ENCODE peak calls at places on chromosomes 16 and 17, in four cellular contexts. Z, X, H and K are unnamed samples.

GRCh38 chr17:1227917-1228751 is 42.1 kb upstream of the BHLHA9 start:
- DNase-seq in H (no peak), Z (peak), X (no peak), K (peak)

GRCh38 chr17:56595831-56596740 is 2.6 kb downstream of the NOG start:
- DNase-seq in H (no peak), Z (no peak), X (peak), K (no peak)

GRCh38 chr17:59607817-59608403 is 11.8 kb upstream of the CLTC start:
- DNase-seq in X (no peak), H (peak), Z (no peak), K (no peak)

GRCh38 chr17:17782425-17783120 is 54.2 kb downstream of the SREBF1 start:
- DNase-seq in Z (no peak), H (peak), X (peak), K (no peak)

GRCh38 chr16:31135535-31136286 is at the start of gene PRSS8:
- DNase-seq in H (no peak), Z (no peak), X (peak), K (no peak)

GRCh38 chr16:89115216-89115949 is 21.7 kb downstream of the ACSF3 start:
- DNase-seq in H (no peak), X (no peak), Z (peak), K (peak)

GRCh38 chr16:89828199-89828869 is at the start of gene SPIRE2:
- DNase-seq in X (peak), Z (peak), H (peak), K (peak)

GRCh38 chr17:43758497-43759174 is at the start of gene SOST:
- DNase-seq in H (no peak), X (no peak), Z (no peak), K (no peak)

GRCh38 chr17:226108-226772 is 44.8 kb upstream of the DOC2B start:
- DNase-seq in X (no peak), H (no peak), Z (no peak), K (peak)

GRCh38 chr17:57806083-57806830 is 43.6 kb downstream of the MRPS23 start:
- DNase-seq in H (no peak), Z (no peak), X (peak), K (no peak)

GRCh38 chr17:21214777-21215541 is 998 bp upstream of the TMEM11 start:
- DNase-seq in H (no peak), X (no peak), Z (peak), K (peak)

GRCh38 chr17:34895388-34895787 is 65.9 kb downstream of the CCT6B start:
- DNase-seq in X (no peak), H (no peak), Z (no peak), K (no peak)

GRCh38 chr17:79690988-79691836 is 39.5 kb upstream of the ENPP7 start:
- DNase-seq in H (no peak), Z (no peak), X (no peak), K (no peak)

GRCh38 chr17:5396612-5397011 is 22.9 kb downstream of the NUP88 start:
- DNase-seq in Z (no peak), H (no peak), X (no peak), K (no peak)

GRCh38 chr17:21511368-21512195 is 135.4 kb downstream of the KCNJ12 start:
- DNase-seq in X (peak), Z (peak), H (peak), K (peak)

GRCh38 chr17:40091691-40092397 is 8.5 kb downstream of the NR1D1 start:
- DNase-seq in H (no peak), Z (peak), X (no peak), K (no peak)